ENCODE peak calls at places on chromosomes 16 and 17, in eight cellular contexts. One of them, this sample, is unnamed.

GRCh38 chr16:30934827-30935557 is 11.6 kb downstream of the FBXL19 start:
- DNase-seq in heart left ventricle: no peak
- DNase-seq in tibial nerve: no peak
- DNase-seq in gastrocnemius medialis: no peak
- DNase-seq in breast epithelium: no peak
- DNase-seq in A549: peak; percentile 45
- DNase-seq in body of pancreas: peak; percentile 51
- DNase-seq in HepG2: peak; percentile 70
- DNase-seq in this sample: peak; percentile 71

GRCh38 chr17:7553356-7553755 is 4.5 kb downstream of the TNFSF12 start:
- DNase-seq in heart left ventricle: no peak
- DNase-seq in tibial nerve: no peak
- DNase-seq in gastrocnemius medialis: no peak
- DNase-seq in breast epithelium: no peak
- DNase-seq in A549: no peak
- DNase-seq in body of pancreas: no peak
- DNase-seq in HepG2: no peak
- DNase-seq in this sample: no peak

GRCh38 chr16:27237229-27238015 is 31.1 kb downstream of the NSMCE1 start:
- DNase-seq in heart left ventricle: no peak
- DNase-seq in tibial nerve: no peak
- DNase-seq in gastrocnemius medialis: no peak
- DNase-seq in breast epithelium: peak; percentile 49
- DNase-seq in A549: no peak
- DNase-seq in body of pancreas: peak; percentile 46
- DNase-seq in HepG2: no peak
- DNase-seq in this sample: peak; percentile 67

GRCh38 chr16:30137897-30138296 is 14.9 kb upstream of the MAPK3 start:
- DNase-seq in heart left ventricle: no peak
- DNase-seq in tibial nerve: no peak
- DNase-seq in gastrocnemius medialis: no peak
- DNase-seq in breast epithelium: no peak
- DNase-seq in A549: no peak
- DNase-seq in body of pancreas: no peak
- DNase-seq in HepG2: no peak
- DNase-seq in this sample: no peak

GRCh38 chr17:33366998-33367397 is 73.9 kb upstream of the ASIC2 start:
- DNase-seq in heart left ventricle: no peak
- DNase-seq in tibial nerve: no peak
- DNase-seq in gastrocnemius medialis: no peak
- DNase-seq in breast epithelium: no peak
- DNase-seq in A549: no peak
- DNase-seq in body of pancreas: no peak
- DNase-seq in HepG2: no peak
- DNase-seq in this sample: no peak

GRCh38 chr16:89442990-89443726 is 47.2 kb downstream of the ANKRD11 start:
- DNase-seq in heart left ventricle: peak; percentile 46
- DNase-seq in tibial nerve: no peak
- DNase-seq in gastrocnemius medialis: no peak
- DNase-seq in breast epithelium: no peak
- DNase-seq in A549: peak; percentile 85
- DNase-seq in body of pancreas: peak; percentile 63
- DNase-seq in HepG2: peak; percentile 89
- DNase-seq in this sample: no peak

GRCh38 chr16:28877642-28877975 is 679 bp upstream of the ATP2A1 start:
- DNase-seq in heart left ventricle: no peak
- DNase-seq in tibial nerve: no peak
- DNase-seq in gastrocnemius medialis: no peak
- DNase-seq in breast epithelium: no peak
- DNase-seq in A549: no peak
- DNase-seq in body of pancreas: no peak
- DNase-seq in HepG2: no peak
- DNase-seq in this sample: no peak

GRCh38 chr17:34639706-34640425 is 60.5 kb downstream of the TMEM132E start:
- DNase-seq in heart left ventricle: no peak
- DNase-seq in tibial nerve: no peak
- DNase-seq in gastrocnemius medialis: no peak
- DNase-seq in breast epithelium: no peak
- DNase-seq in A549: no peak
- DNase-seq in body of pancreas: no peak
- DNase-seq in HepG2: no peak
- DNase-seq in this sample: no peak

GRCh38 chr16:1769402-1770300 is 1.7 kb downstream of the NME3 start:
- DNase-seq in heart left ventricle: no peak
- DNase-seq in tibial nerve: no peak
- DNase-seq in gastrocnemius medialis: no peak
- DNase-seq in breast epithelium: no peak
- DNase-seq in A549: no peak
- DNase-seq in body of pancreas: no peak
- DNase-seq in HepG2: no peak
- DNase-seq in this sample: no peak
- TF ChIP-seq POLR2A in heart left ventricle: no peak
- TF ChIP-seq POLR2A in tibial nerve: no peak
- TF ChIP-seq POLR2A in gastrocnemius medialis: no peak
- TF ChIP-seq POLR2A in breast epithelium: no peak
- TF ChIP-seq POLR2A in A549: no peak
- TF ChIP-seq POLR2A in body of pancreas: no peak
- TF ChIP-seq POLR2A in HepG2: no peak
- TF ChIP-seq POLR2A in this sample: no peak

GRCh38 chr17:42997984-42998938 is at the start of gene RPL27:
- DNase-seq in heart left ventricle: peak; percentile 99
- DNase-seq in tibial nerve: peak; percentile 97
- DNase-seq in gastrocnemius medialis: peak; percentile 98
- DNase-seq in breast epithelium: peak; percentile 97
- DNase-seq in A549: peak; percentile 96
- DNase-seq in body of pancreas: peak; percentile 100
- DNase-seq in HepG2: peak; percentile 100
- DNase-seq in this sample: peak; percentile 99
- TF ChIP-seq POLR2A in heart left ventricle: peak; percentile 89
- TF ChIP-seq POLR2A in tibial nerve: peak; percentile 90
- TF ChIP-seq POLR2A in gastrocnemius medialis: peak; percentile 91
- TF ChIP-seq POLR2A in breast epithelium: peak; percentile 80
- TF ChIP-seq POLR2A in A549: peak; percentile 88
- TF ChIP-seq POLR2A in body of pancreas: no peak
- TF ChIP-seq POLR2A in HepG2: peak; percentile 93
- TF ChIP-seq POLR2A in this sample: peak; percentile 92

GRCh38 chr17:78839762-78840529 is 668 bp downstream of the USP36 start:
- DNase-seq in heart left ventricle: peak; percentile 51
- DNase-seq in tibial nerve: no peak
- DNase-seq in gastrocnemius medialis: no peak
- DNase-seq in breast epithelium: no peak
- DNase-seq in A549: peak; percentile 51
- DNase-seq in body of pancreas: peak; percentile 43
- DNase-seq in HepG2: peak; percentile 44
- DNase-seq in this sample: peak; percentile 56
- TF ChIP-seq POLR2A in heart left ventricle: no peak
- TF ChIP-seq POLR2A in tibial nerve: no peak
- TF ChIP-seq POLR2A in gastrocnemius medialis: no peak
- TF ChIP-seq POLR2A in breast epithelium: no peak
- TF ChIP-seq POLR2A in A549: no peak
- TF ChIP-seq POLR2A in body of pancreas: peak; percentile 5
- TF ChIP-seq POLR2A in HepG2: no peak
- TF ChIP-seq POLR2A in this sample: no peak

GRCh38 chr17:80395402-80396151 is 19.4 kb upstream of the ENDOV start:
- DNase-seq in heart left ventricle: no peak
- DNase-seq in tibial nerve: no peak
- DNase-seq in gastrocnemius medialis: no peak
- DNase-seq in breast epithelium: no peak
- DNase-seq in A549: no peak
- DNase-seq in body of pancreas: no peak
- DNase-seq in HepG2: no peak
- DNase-seq in this sample: peak; percentile 16

GRCh38 chr17:80396680-80397387 is 18.1 kb upstream of the ENDOV start:
- DNase-seq in heart left ventricle: no peak
- DNase-seq in tibial nerve: no peak
- DNase-seq in gastrocnemius medialis: no peak
- DNase-seq in breast epithelium: no peak
- DNase-seq in A549: no peak
- DNase-seq in body of pancreas: no peak
- DNase-seq in HepG2: no peak
- DNase-seq in this sample: no peak

GRCh38 chr17:80393961-80394360 is 21.0 kb upstream of the ENDOV start:
- DNase-seq in heart left ventricle: no peak
- DNase-seq in tibial nerve: no peak
- DNase-seq in gastrocnemius medialis: no peak
- DNase-seq in breast epithelium: no peak
- DNase-seq in A549: no peak
- DNase-seq in body of pancreas: no peak
- DNase-seq in HepG2: no peak
- DNase-seq in this sample: no peak

GRCh38 chr17:80393491-80393890 is 21.5 kb upstream of the ENDOV start:
- DNase-seq in heart left ventricle: no peak
- DNase-seq in tibial nerve: no peak
- DNase-seq in gastrocnemius medialis: no peak
- DNase-seq in breast epithelium: no peak
- DNase-seq in A549: no peak
- DNase-seq in body of pancreas: no peak
- DNase-seq in HepG2: no peak
- DNase-seq in this sample: no peak

DNA sequence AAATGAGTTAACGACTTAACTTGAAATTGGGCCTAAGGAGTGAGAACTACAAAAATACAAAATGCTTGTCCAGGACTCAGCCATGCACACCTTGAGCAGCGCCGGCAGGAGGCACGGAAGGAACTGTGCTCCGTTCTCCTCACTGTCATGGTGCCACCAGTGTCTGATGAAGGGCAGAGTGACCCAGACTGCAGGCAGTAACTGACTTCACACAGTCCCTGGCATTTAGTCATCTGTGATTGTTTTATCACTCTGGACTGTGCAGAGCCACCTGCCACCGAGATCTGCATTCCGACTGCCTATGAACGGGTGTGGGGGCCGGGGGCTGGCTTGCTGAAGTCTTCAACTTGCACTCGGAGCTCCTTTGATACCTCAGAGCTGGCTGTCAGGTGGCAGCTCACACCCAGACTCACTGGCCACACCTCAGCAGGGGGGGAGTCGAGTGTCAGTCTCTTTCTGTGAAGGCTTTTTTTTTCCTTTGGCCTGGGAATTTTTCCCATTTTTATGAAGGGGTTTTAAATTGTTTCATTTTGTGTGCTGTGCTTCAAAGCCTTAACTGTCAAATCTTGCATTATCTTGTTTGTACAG is 20.2 kb upstream of the ENDOV start:
- DNase-seq in heart left ventricle: peak; percentile 42
- DNase-seq in tibial nerve: no peak
- DNase-seq in gastrocnemius medialis: no peak
- DNase-seq in breast epithelium: no peak
- DNase-seq in A549: no peak
- DNase-seq in body of pancreas: no peak
- DNase-seq in HepG2: no peak
- DNase-seq in this sample: no peak
- TF ChIP-seq POLR2A in heart left ventricle: no peak
- TF ChIP-seq POLR2A in tibial nerve: no peak
- TF ChIP-seq POLR2A in gastrocnemius medialis: no peak
- TF ChIP-seq POLR2A in breast epithelium: no peak
- TF ChIP-seq POLR2A in A549: no peak
- TF ChIP-seq POLR2A in body of pancreas: no peak
- TF ChIP-seq POLR2A in HepG2: no peak
- TF ChIP-seq POLR2A in this sample: no peak

DNA sequence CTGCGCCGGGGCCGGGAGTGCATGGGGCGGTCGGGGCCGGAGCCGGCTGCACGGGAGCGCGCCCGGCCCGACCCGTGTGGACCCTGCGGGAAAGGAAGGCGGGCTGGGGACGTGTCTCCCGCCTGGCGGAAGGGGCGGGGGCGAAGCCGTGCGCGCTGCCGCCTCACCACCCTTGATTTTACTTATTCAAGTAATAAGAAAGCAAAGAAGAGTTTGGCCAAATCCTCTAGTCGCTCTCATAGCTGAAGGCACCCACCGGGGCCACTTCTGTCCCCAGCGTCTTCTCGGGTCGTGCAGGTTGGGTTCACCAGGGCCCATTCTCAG is 629 bp upstream of the PFN1 start:
- DNase-seq in heart left ventricle: peak; percentile 88
- DNase-seq in tibial nerve: peak; percentile 58
- DNase-seq in gastrocnemius medialis: peak; percentile 71
- DNase-seq in breast epithelium: peak; percentile 80
- DNase-seq in A549: no peak
- DNase-seq in body of pancreas: peak; percentile 86
- DNase-seq in HepG2: peak; percentile 82
- DNase-seq in this sample: peak; percentile 88
- TF ChIP-seq POLR2A in heart left ventricle: peak; percentile 62
- TF ChIP-seq POLR2A in tibial nerve: peak; percentile 14
- TF ChIP-seq POLR2A in gastrocnemius medialis: peak; percentile 15
- TF ChIP-seq POLR2A in breast epithelium: no peak
- TF ChIP-seq POLR2A in A549: peak; percentile 64
- TF ChIP-seq POLR2A in body of pancreas: peak; percentile 19
- TF ChIP-seq POLR2A in HepG2: peak; percentile 50
- TF ChIP-seq POLR2A in this sample: no peak

GRCh38 chr16:19210968-19211367 is 42.9 kb downstream of the SYT17 start:
- DNase-seq in heart left ventricle: no peak
- DNase-seq in tibial nerve: no peak
- DNase-seq in gastrocnemius medialis: no peak
- DNase-seq in breast epithelium: no peak
- DNase-seq in A549: no peak
- DNase-seq in body of pancreas: no peak
- DNase-seq in HepG2: no peak
- DNase-seq in this sample: no peak
- TF ChIP-seq POLR2A in heart left ventricle: no peak
- TF ChIP-seq POLR2A in tibial nerve: no peak
- TF ChIP-seq POLR2A in gastrocnemius medialis: no peak
- TF ChIP-seq POLR2A in breast epithelium: no peak
- TF ChIP-seq POLR2A in A549: no peak
- TF ChIP-seq POLR2A in body of pancreas: no peak
- TF ChIP-seq POLR2A in HepG2: no peak
- TF ChIP-seq POLR2A in this sample: no peak

This sample was measured in NB4.